ENCODE peak calls at places on chromosomes 12 and 14, in nine cellular contexts. X, H, A, N, U, E, L, S and B are unnamed samples. For H3K9me3, the result is how much of the 10 kb centered on the place peaks cover.

GRCh38 chr14:75877292-75877691 is 104.5 kb downstream of the TGFB3 start:
- DNase-seq in X (no peak), H (no peak), A (peak), N (no peak), U (no peak), E (peak), L (peak), S (no peak), B (no peak)

GRCh38 chr14:59463773-59464650 is 1.2 kb downstream of the GPR135 start:
- DNase-seq in X (peak), H (no peak), A (peak), N (no peak), U (no peak), E (no peak), L (peak), S (no peak), B (no peak)

GRCh38 chr14:61320806-61321384 is 484 bp upstream of the PRKCH start:
- DNase-seq in X (no peak), H (no peak), A (no peak), N (no peak), U (no peak), E (no peak), L (peak), S (no peak), B (no peak)

GRCh38 chr12:990308-990648 is 745 bp upstream of the ERC1 start:
- DNase-seq in X (peak), H (peak), A (peak), N (peak), U (peak), E (peak), L (peak), S (peak), B (peak)

GRCh38 chr14:104019029-104019428 is 66.5 kb upstream of the ASPG start:
- DNase-seq in X (no peak), H (no peak), A (no peak), N (no peak), U (no peak), E (no peak), L (no peak), S (no peak), B (no peak)

GRCh38 chr12:69838086-69838440 is 13.0 kb downstream of the MYRFL start:
- DNase-seq in X (no peak), H (no peak), A (no peak), N (no peak), U (no peak), E (no peak), L (no peak), S (no peak), B (no peak)

GRCh38 chr14:64821651-64822050 is 58.1 kb downstream of the SPTB start:
- DNase-seq in X (no peak), H (no peak), A (no peak), N (no peak), U (no peak), E (no peak), L (no peak), S (no peak), B (no peak)

GRCh38 chr12:4604684-4605193 is 42.7 kb downstream of the DYRK4 start:
- DNase-seq in X (peak), H (peak), A (peak), N (peak), U (peak), E (peak), L (peak), S (peak), B (peak)

GRCh38 chr14:74706101-74706500 is 6.8 kb downstream of the AREL1 start:
- DNase-seq in X (no peak), H (no peak), A (no peak), N (no peak), U (no peak), E (no peak), L (no peak), S (no peak), B (no peak)

GRCh38 chr14:106044949-106045596 is 518.7 kb downstream of the TMEM121 start:
- DNase-seq in X (peak), H (peak), A (no peak), N (no peak), U (no peak), E (no peak), L (peak), S (no peak), B (peak)

GRCh38 chr12:124006582-124007170 is 33.7 kb downstream of the ZNF664 start:
- DNase-seq in X (no peak), H (no peak), A (no peak), N (no peak), U (no peak), E (no peak), L (no peak), S (no peak), B (no peak)

GRCh38 chr12:92759634-92760268 is 57.0 kb downstream of the PLEKHG7 start:
- DNase-seq in X (no peak), H (no peak), A (peak), N (no peak), U (no peak), E (peak), L (no peak), S (no peak), B (no peak)

GRCh38 chr14:75049136-75049535 is 2.1 kb downstream of the MLH3 start:
- DNase-seq in X (no peak), H (no peak), A (no peak), N (no peak), U (no peak), E (no peak), L (no peak), S (no peak), B (no peak)

GRCh38 chr14:102182190-102182589 is 42.5 kb downstream of the WDR20 start:
- DNase-seq in X (no peak), H (no peak), A (peak), N (no peak), U (no peak), E (peak), L (no peak), S (no peak), B (no peak)

GRCh38 chr14:69573841-69574265 is 818 bp downstream of the CCDC177 start:
- DNase-seq in X (no peak), H (no peak), A (no peak), N (no peak), U (no peak), E (no peak), L (no peak), S (no peak), B (no peak)

GRCh38 chr14:75548544-75548943 is 26.3 kb downstream of the BATF start:
- DNase-seq in X (no peak), H (no peak), A (no peak), N (no peak), U (no peak), E (no peak), L (no peak), S (no peak), B (no peak)

GRCh38 chr12:623172-623864 is 39.9 kb downstream of the NINJ2 start:
- DNase-seq in X (no peak), H (no peak), A (no peak), N (no peak), U (no peak), E (no peak), L (no peak), S (no peak), B (no peak)

GRCh38 chr12:106239951-106240335 is 7.9 kb downstream of the CKAP4 start:
- DNase-seq in X (no peak), H (no peak), A (no peak), N (no peak), U (no peak), E (no peak), L (no peak), S (no peak), B (no peak)

GRCh38 chr14:61103541-61104339 is 122.7 kb downstream of the SLC38A6 start:
- DNase-seq in X (no peak), H (no peak), A (peak), N (no peak), U (peak), E (peak), L (peak), S (no peak), B (no peak)

GRCh38 chr14:104940526-104941150 is 16.0 kb downstream of the PLD4 start:
- DNase-seq in X (no peak), H (no peak), A (peak), N (peak), U (no peak), E (no peak), L (no peak), S (no peak), B (no peak)

GRCh38 chr14:73252491-73253322 is 15.4 kb downstream of the PAPLN start:
- DNase-seq in X (peak), H (no peak), A (no peak), N (no peak), U (no peak), E (no peak), L (no peak), S (no peak), B (peak)

GRCh38 chr12:105773501-105773900 is 365.3 kb downstream of the NUAK1 start:
- DNase-seq in X (no peak), H (no peak), A (no peak), N (no peak), U (no peak), E (no peak), L (no peak), S (no peak), B (no peak)

GRCh38 chr12:124524231-124524925 is 43.0 kb downstream of the NCOR2 start:
- DNase-seq in X (no peak), H (no peak), A (peak), N (peak), U (no peak), E (peak), L (no peak), S (no peak), B (no peak)

GRCh38 chr14:71661441-71661840 is 270.8 kb upstream of the RGS6 start:
- DNase-seq in X (no peak), H (no peak), A (no peak), N (no peak), U (no peak), E (no peak), L (no peak), S (no peak), B (no peak)

GRCh38 chr14:68771631-68772030 is 21.2 kb downstream of the ZFP36L1 start:
- DNase-seq in X (no peak), H (no peak), A (no peak), N (peak), U (peak), E (no peak), L (peak), S (no peak), B (no peak)

GRCh38 chr14:97592341-97592980 is 795.3 kb downstream of the VRK1 start:
- DNase-seq in X (no peak), H (no peak), A (no peak), N (no peak), U (no peak), E (no peak), L (no peak), S (no peak), B (no peak)

GRCh38 chr12:53484686-53485567 is 14.3 kb downstream of the MAP3K12 start:
- DNase-seq in X (peak), H (no peak), A (no peak), N (no peak), U (no peak), E (peak), L (no peak), S (no peak), B (no peak)

GRCh38 chr12:12474931-12475485 is 87.7 kb downstream of the DUSP16 start:
- DNase-seq in X (no peak), H (peak), A (no peak), N (no peak), U (no peak), E (no peak), L (no peak), S (no peak), B (peak)

GRCh38 chr12:54460317-54460935 is 13.0 kb downstream of the GTSF1 start:
- DNase-seq in X (no peak), H (no peak), A (no peak), N (no peak), U (no peak), E (no peak), L (no peak), S (no peak), B (no peak)

GRCh38 chr14:75941030-75941429 is 40.8 kb downstream of the TGFB3 start:
- DNase-seq in X (no peak), H (no peak), A (peak), N (no peak), U (no peak), E (no peak), L (peak), S (no peak), B (no peak)

GRCh38 chr12:4996714-4997113 is 47.0 kb upstream of the KCNA5 start:
- DNase-seq in X (no peak), H (no peak), A (no peak), N (no peak), U (no peak), E (no peak), L (no peak), S (no peak), B (no peak)

GRCh38 chr12:26828315-26828714 is 4.7 kb downstream of the ITPR2 start:
- DNase-seq in X (no peak), H (no peak), A (no peak), N (no peak), U (no peak), E (no peak), L (no peak), S (no peak), B (no peak)

GRCh38 chr12:47868552-47869031 is 36.2 kb downstream of the VDR start:
- DNase-seq in X (no peak), H (no peak), A (no peak), N (no peak), U (no peak), E (no peak), L (no peak), S (no peak), B (no peak)
- H3K9me3 ChIP-seq in X (under half), H (under half), A (under half), N (under half), U (under half), E (under half), L (under half), S (under half), B (under half)

DNA sequence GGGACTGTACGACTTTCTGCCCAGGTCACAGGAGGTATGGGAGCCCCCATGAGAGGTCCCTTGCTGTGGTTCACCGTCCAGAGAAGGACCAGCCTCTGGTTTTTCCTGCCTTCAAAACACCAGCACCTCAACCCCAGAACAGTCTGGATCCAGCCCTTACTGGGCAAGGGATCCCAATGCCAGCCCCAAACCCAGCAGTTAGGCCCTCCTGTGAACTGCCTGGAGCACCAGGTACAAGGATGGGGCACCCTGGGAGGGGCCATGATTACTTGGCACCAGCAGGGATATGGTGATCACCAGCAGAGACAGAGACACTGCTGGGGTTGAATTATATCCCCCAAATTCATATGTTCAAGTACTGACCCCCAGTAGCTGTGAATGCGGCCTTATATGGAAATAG is 20.0 kb downstream of the ANHX start:
- DNase-seq in X (no peak), H (no peak), A (no peak), N (no peak), U (no peak), E (no peak), L (no peak), S (no peak), B (no peak)
- H3K9me3 ChIP-seq in X (half or more), H (under half), A (half or more), N (half or more), U (under half), E (half or more), L (under half), S (under half), B (under half)

GRCh38 chr12:31710021-31710818 is 18.6 kb downstream of the AMN1 start:
- DNase-seq in X (no peak), H (no peak), A (no peak), N (no peak), U (no peak), E (no peak), L (no peak), S (no peak), B (no peak)
- H3K9me3 ChIP-seq in X (under half), H (under half), A (under half), N (under half), U (under half), E (under half), L (under half), S (under half), B (under half)

GRCh38 chr12:125689576-125690410 is 624.6 kb downstream of the AACS start:
- DNase-seq in X (no peak), H (no peak), A (no peak), N (no peak), U (no peak), E (no peak), L (no peak), S (no peak), B (no peak)
- H3K9me3 ChIP-seq in X (under half), H (under half), A (under half), N (under half), U (under half), E (under half), L (under half), S (under half), B (under half)

GRCh38 chr12:45933504-45933903 is 56.9 kb downstream of the SCAF11 start:
- DNase-seq in X (no peak), H (no peak), A (peak), N (no peak), U (no peak), E (no peak), L (no peak), S (no peak), B (no peak)
- H3K9me3 ChIP-seq in X (under half), H (under half), A (under half), N (under half), U (under half), E (under half), L (under half), S (under half), B (under half)

GRCh38 chr14:19799880-19800279 is 3.7 kb upstream of the OR4N2 start:
- DNase-seq in X (no peak), H (no peak), A (no peak), N (no peak), U (no peak), E (no peak), L (no peak), S (no peak), B (no peak)
- H3K9me3 ChIP-seq in X (half or more), H (under half), A (under half), N (under half), U (under half), E (under half), L (under half), S (under half), B (under half)

DNA sequence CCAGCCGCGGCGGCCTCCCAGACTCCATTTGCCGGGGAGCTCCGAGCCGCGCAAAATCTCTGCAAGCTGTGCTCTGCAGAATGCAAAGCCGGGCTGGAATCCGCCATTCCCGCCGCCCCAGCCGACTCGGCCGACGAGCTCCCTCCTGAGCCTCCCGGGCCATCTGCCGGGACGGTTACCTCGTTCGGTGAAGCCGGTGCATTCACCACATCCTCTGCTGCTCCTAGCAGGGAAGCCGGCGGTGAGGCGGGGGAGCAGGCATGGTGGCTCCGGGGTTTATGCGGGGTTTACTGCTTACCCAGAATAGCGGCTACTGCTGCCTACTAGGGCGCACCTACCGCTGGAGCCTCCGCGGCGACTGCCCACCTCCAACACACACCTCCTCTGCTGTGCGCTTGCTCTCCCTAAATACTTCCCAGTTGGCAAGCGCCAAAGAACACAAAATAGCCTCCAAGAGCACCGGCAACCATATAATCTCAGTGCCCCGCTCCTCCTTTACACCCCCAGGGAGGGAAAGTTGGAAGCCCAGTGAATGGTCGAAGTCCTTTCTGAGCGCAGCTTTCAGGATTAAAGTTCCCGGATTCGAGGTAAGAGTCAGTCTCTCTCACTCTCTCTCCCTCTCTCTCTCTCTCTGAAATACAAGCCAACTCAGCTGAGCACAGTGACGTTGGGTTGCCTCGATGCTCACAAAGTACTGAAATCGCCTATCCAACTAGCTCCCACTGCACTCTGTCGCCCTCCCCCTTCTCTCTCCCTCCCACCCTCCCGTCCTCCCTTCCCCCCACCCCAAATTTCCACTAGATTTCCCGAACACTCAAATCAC is at the start of gene TBX5:
- DNase-seq in X (no peak), H (no peak), A (no peak), N (no peak), U (no peak), E (no peak), L (no peak), S (no peak), B (no peak)
- H3K9me3 ChIP-seq in X (under half), H (under half), A (under half), N (under half), U (under half), E (under half), L (under half), S (under half), B (under half)

GRCh38 chr14:27672047-27672446 is 1074.2 kb upstream of the NOVA1 start:
- DNase-seq in X (no peak), H (no peak), A (no peak), N (no peak), U (no peak), E (no peak), L (no peak), S (no peak), B (no peak)

DNA sequence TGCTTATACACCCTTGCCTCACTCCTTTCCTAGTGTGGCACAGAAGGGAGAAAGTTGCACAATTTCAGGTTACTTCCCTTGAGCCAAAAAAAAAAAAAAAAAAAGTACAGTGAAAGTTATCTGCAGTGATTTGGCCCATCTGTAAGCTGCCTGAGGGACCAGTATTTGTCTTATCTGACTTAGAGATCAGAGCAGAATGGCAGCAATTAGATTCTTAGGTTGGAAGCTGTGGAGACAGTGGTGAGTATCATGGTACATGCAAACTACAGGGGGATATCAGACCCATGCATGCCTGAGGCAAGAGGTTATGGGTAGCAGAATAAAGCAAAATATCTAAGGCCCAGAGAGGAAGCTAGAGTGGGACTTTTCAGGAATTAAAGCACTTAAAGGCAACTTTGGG is 1070.7 kb upstream of the NOVA1 start:
- DNase-seq in X (no peak), H (no peak), A (no peak), N (no peak), U (no peak), E (no peak), L (no peak), S (no peak), B (no peak)
- H3K9me3 ChIP-seq in X (under half), H (under half), A (under half), N (under half), U (under half), E (under half), L (under half), S (under half), B (under half)

DNA sequence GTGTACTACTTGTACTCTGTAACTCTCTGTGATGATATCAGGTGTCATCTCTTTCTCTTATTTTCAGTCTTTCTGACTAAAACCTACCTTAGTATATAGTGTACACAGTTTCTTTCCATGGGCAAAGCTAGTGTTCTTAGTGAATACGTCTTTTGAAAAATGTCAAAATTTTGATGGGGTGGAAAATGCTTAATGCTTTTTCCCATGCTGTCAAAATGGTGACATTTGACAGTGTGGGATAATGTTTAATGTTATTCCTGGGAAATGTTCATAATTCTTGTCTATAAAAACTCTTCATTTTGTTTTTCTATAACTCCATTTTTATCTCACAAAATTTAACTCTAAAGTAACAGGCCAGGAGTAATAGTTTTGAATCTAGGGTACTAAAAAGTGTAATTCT is 742.7 kb upstream of the FOXG1 start:
- DNase-seq in X (no peak), H (no peak), A (no peak), N (no peak), U (no peak), E (no peak), L (no peak), S (no peak), B (no peak)
- H3K9me3 ChIP-seq in X (under half), H (under half), A (under half), N (under half), U (under half), E (under half), L (under half), S (under half), B (under half)